ENCODE peak calls at places on chromosomes 4 and X, in five cellular contexts. One of them, this sample, is unnamed.

GRCh38 chrX:41144873-41145272 is 59.6 kb downstream of the USP9X start:
- DNase-seq in body of pancreas: no peak
- DNase-seq in activated CD8-positive, alpha-beta memory T cell treated with anti-CD3 and anti-CD28 coated beads for 48 hours: no peak
- DNase-seq in fibroblast of pulmonary artery: no peak
- DNase-seq in HS-5: no peak
- DNase-seq in this sample: no peak

GRCh38 chr4:145936142-145937020 is 2.2 kb downstream of the ZNF827 start:
- DNase-seq in fibroblast of pulmonary artery: peak
- DNase-seq in HS-5: no peak
- DNase-seq in body of pancreas: peak
- DNase-seq in activated CD8-positive, alpha-beta memory T cell treated with anti-CD3 and anti-CD28 coated beads for 48 hours: peak
- DNase-seq in this sample: no peak

GRCh38 chr4:87527446-87528240 is 1.5 kb downstream of the SPARCL1 start:
- DNase-seq in HS-5: no peak
- DNase-seq in fibroblast of pulmonary artery: peak
- DNase-seq in body of pancreas: no peak
- DNase-seq in activated CD8-positive, alpha-beta memory T cell treated with anti-CD3 and anti-CD28 coated beads for 48 hours: no peak
- DNase-seq in this sample: no peak

GRCh38 chr4:18291981-18292380 is 270.4 kb upstream of the LCORL start:
- DNase-seq in fibroblast of pulmonary artery: no peak
- DNase-seq in body of pancreas: no peak
- DNase-seq in HS-5: no peak
- DNase-seq in activated CD8-positive, alpha-beta memory T cell treated with anti-CD3 and anti-CD28 coated beads for 48 hours: no peak
- DNase-seq in this sample: no peak

GRCh38 chr4:157363366-157363765 is 142.8 kb downstream of the GRIA2 start:
- DNase-seq in activated CD8-positive, alpha-beta memory T cell treated with anti-CD3 and anti-CD28 coated beads for 48 hours: no peak
- DNase-seq in HS-5: no peak
- DNase-seq in fibroblast of pulmonary artery: no peak
- DNase-seq in body of pancreas: no peak
- DNase-seq in this sample: no peak

GRCh38 chr4:183468210-183469095 is 24.0 kb downstream of the CDKN2AIP start:
- DNase-seq in HS-5: no peak
- DNase-seq in fibroblast of pulmonary artery: no peak
- DNase-seq in activated CD8-positive, alpha-beta memory T cell treated with anti-CD3 and anti-CD28 coated beads for 48 hours: no peak
- DNase-seq in body of pancreas: no peak
- DNase-seq in this sample: no peak

GRCh38 chr4:107689912-107690587 is 30.0 kb downstream of the PAPSS1 start:
- DNase-seq in body of pancreas: no peak
- DNase-seq in activated CD8-positive, alpha-beta memory T cell treated with anti-CD3 and anti-CD28 coated beads for 48 hours: no peak
- DNase-seq in HS-5: peak
- DNase-seq in fibroblast of pulmonary artery: peak
- DNase-seq in this sample: no peak

GRCh38 chrX:119398974-119399771 is at the start of gene SLC25A43:
- DNase-seq in activated CD8-positive, alpha-beta memory T cell treated with anti-CD3 and anti-CD28 coated beads for 48 hours: no peak
- DNase-seq in fibroblast of pulmonary artery: peak
- DNase-seq in body of pancreas: peak
- DNase-seq in HS-5: no peak
- DNase-seq in this sample: no peak

GRCh38 chr4:52997132-52997416 is 135.0 kb downstream of the RASL11B start:
- DNase-seq in body of pancreas: no peak
- DNase-seq in HS-5: no peak
- DNase-seq in activated CD8-positive, alpha-beta memory T cell treated with anti-CD3 and anti-CD28 coated beads for 48 hours: no peak
- DNase-seq in fibroblast of pulmonary artery: peak
- DNase-seq in this sample: no peak

GRCh38 chr4:1045595-1046201 is 34.3 kb downstream of the FGFRL1 start:
- DNase-seq in body of pancreas: no peak
- DNase-seq in activated CD8-positive, alpha-beta memory T cell treated with anti-CD3 and anti-CD28 coated beads for 48 hours: no peak
- DNase-seq in HS-5: no peak
- DNase-seq in fibroblast of pulmonary artery: no peak
- DNase-seq in this sample: no peak

GRCh38 chr4:174117445-174117844 is 166.0 kb downstream of the FBXO8 start:
- DNase-seq in body of pancreas: no peak
- DNase-seq in HS-5: no peak
- DNase-seq in activated CD8-positive, alpha-beta memory T cell treated with anti-CD3 and anti-CD28 coated beads for 48 hours: no peak
- DNase-seq in fibroblast of pulmonary artery: no peak
- DNase-seq in this sample: no peak

GRCh38 chr4:156581282-156581681 is 390.3 kb downstream of the PDGFC start:
- DNase-seq in activated CD8-positive, alpha-beta memory T cell treated with anti-CD3 and anti-CD28 coated beads for 48 hours: no peak
- DNase-seq in HS-5: no peak
- DNase-seq in body of pancreas: no peak
- DNase-seq in fibroblast of pulmonary artery: no peak
- DNase-seq in this sample: no peak

GRCh38 chr4:112593438-112594133 is 43.1 kb downstream of the ZGRF1 start:
- DNase-seq in fibroblast of pulmonary artery: no peak
- DNase-seq in activated CD8-positive, alpha-beta memory T cell treated with anti-CD3 and anti-CD28 coated beads for 48 hours: no peak
- DNase-seq in HS-5: no peak
- DNase-seq in body of pancreas: no peak
- DNase-seq in this sample: no peak

GRCh38 chr4:106245176-106245575 is 70.8 kb downstream of the TBCK start:
- DNase-seq in activated CD8-positive, alpha-beta memory T cell treated with anti-CD3 and anti-CD28 coated beads for 48 hours: no peak
- DNase-seq in fibroblast of pulmonary artery: no peak
- DNase-seq in body of pancreas: no peak
- DNase-seq in HS-5: no peak
- DNase-seq in this sample: no peak

GRCh38 chrX:103367502-103367901 is 8.8 kb upstream of the BEX3 start:
- DNase-seq in HS-5: no peak
- DNase-seq in activated CD8-positive, alpha-beta memory T cell treated with anti-CD3 and anti-CD28 coated beads for 48 hours: no peak
- DNase-seq in body of pancreas: no peak
- DNase-seq in fibroblast of pulmonary artery: no peak
- DNase-seq in this sample: no peak

GRCh38 chr4:14880805-14881204 is 121.5 kb upstream of the CPEB2 start:
- DNase-seq in body of pancreas: no peak
- DNase-seq in HS-5: no peak
- DNase-seq in activated CD8-positive, alpha-beta memory T cell treated with anti-CD3 and anti-CD28 coated beads for 48 hours: no peak
- DNase-seq in fibroblast of pulmonary artery: no peak
- DNase-seq in this sample: no peak

GRCh38 chrX:132292753-132293152 is 73.5 kb upstream of the RAP2C start:
- DNase-seq in body of pancreas: no peak
- DNase-seq in fibroblast of pulmonary artery: peak
- DNase-seq in activated CD8-positive, alpha-beta memory T cell treated with anti-CD3 and anti-CD28 coated beads for 48 hours: no peak
- DNase-seq in HS-5: peak
- DNase-seq in this sample: peak

GRCh38 chrX:137278825-137279224 is 245.0 kb upstream of the GPR101 start:
- DNase-seq in HS-5: no peak
- DNase-seq in activated CD8-positive, alpha-beta memory T cell treated with anti-CD3 and anti-CD28 coated beads for 48 hours: no peak
- DNase-seq in fibroblast of pulmonary artery: no peak
- DNase-seq in body of pancreas: no peak
- DNase-seq in this sample: no peak

GRCh38 chr4:5992171-5993062 is 25.8 kb downstream of the C4orf50 start:
- DNase-seq in activated CD8-positive, alpha-beta memory T cell treated with anti-CD3 and anti-CD28 coated beads for 48 hours: no peak
- DNase-seq in fibroblast of pulmonary artery: no peak
- DNase-seq in body of pancreas: no peak
- DNase-seq in HS-5: no peak
- DNase-seq in this sample: no peak

GRCh38 chrX:24479924-24480722 is 15.0 kb downstream of the PDK3 start:
- DNase-seq in fibroblast of pulmonary artery: no peak
- DNase-seq in HS-5: no peak
- DNase-seq in body of pancreas: no peak
- DNase-seq in activated CD8-positive, alpha-beta memory T cell treated with anti-CD3 and anti-CD28 coated beads for 48 hours: peak
- DNase-seq in this sample: no peak

GRCh38 chr4:122584517-122584916 is 36.3 kb downstream of the IL21 start:
- DNase-seq in HS-5: peak
- DNase-seq in body of pancreas: no peak
- DNase-seq in fibroblast of pulmonary artery: peak
- DNase-seq in activated CD8-positive, alpha-beta memory T cell treated with anti-CD3 and anti-CD28 coated beads for 48 hours: no peak
- DNase-seq in this sample: no peak

GRCh38 chr4:169770411-169770810 is 12.7 kb upstream of the HPF1 start:
- DNase-seq in fibroblast of pulmonary artery: no peak
- DNase-seq in activated CD8-positive, alpha-beta memory T cell treated with anti-CD3 and anti-CD28 coated beads for 48 hours: no peak
- DNase-seq in body of pancreas: no peak
- DNase-seq in HS-5: no peak
- DNase-seq in this sample: no peak

GRCh38 chrX:1435241-1435900 is 17.3 kb downstream of the ASMTL start:
- DNase-seq in body of pancreas: no peak
- DNase-seq in HS-5: no peak
- DNase-seq in activated CD8-positive, alpha-beta memory T cell treated with anti-CD3 and anti-CD28 coated beads for 48 hours: no peak
- DNase-seq in fibroblast of pulmonary artery: no peak
- DNase-seq in this sample: no peak

GRCh38 chr4:78496021-78496643 is 55.4 kb upstream of the ANXA3 start:
- DNase-seq in activated CD8-positive, alpha-beta memory T cell treated with anti-CD3 and anti-CD28 coated beads for 48 hours: no peak
- DNase-seq in fibroblast of pulmonary artery: peak
- DNase-seq in HS-5: no peak
- DNase-seq in body of pancreas: no peak
- DNase-seq in this sample: no peak

GRCh38 chr4:1843852-1844251 is 12.1 kb downstream of the LETM1 start:
- DNase-seq in activated CD8-positive, alpha-beta memory T cell treated with anti-CD3 and anti-CD28 coated beads for 48 hours: no peak
- DNase-seq in HS-5: no peak
- DNase-seq in body of pancreas: no peak
- DNase-seq in fibroblast of pulmonary artery: peak
- DNase-seq in this sample: no peak